ENCODE peak calls at places on chromosomes 13 and 19, in six cellular contexts. One of them, this sample, is unnamed.

GRCh38 chr13:98026457-98026857 is 73.0 kb downstream of the IPO5 start:
- DNase-seq in fibroblast of lung: peak; percentile 8
- DNase-seq in tibial nerve: no peak
- DNase-seq in heart left ventricle: no peak
- DNase-seq in lung: no peak
- DNase-seq in K562: no peak
- DNase-seq in this sample: no peak

GRCh38 chr19:2014731-2015610 is 543 bp downstream of the BTBD2 start:
- DNase-seq in fibroblast of lung: no peak
- DNase-seq in tibial nerve: no peak
- DNase-seq in heart left ventricle: no peak
- DNase-seq in lung: no peak
- DNase-seq in K562: peak; percentile 88
- DNase-seq in this sample: no peak

GRCh38 chr13:24668955-24669354 is 11.3 kb upstream of the ATP12A start:
- DNase-seq in fibroblast of lung: no peak
- DNase-seq in tibial nerve: no peak
- DNase-seq in heart left ventricle: no peak
- DNase-seq in lung: peak; percentile 53
- DNase-seq in K562: no peak
- DNase-seq in this sample: no peak

GRCh38 chr13:24209138-24209537 is 48.6 kb downstream of the SPATA13 start:
- DNase-seq in fibroblast of lung: no peak
- DNase-seq in tibial nerve: no peak
- DNase-seq in heart left ventricle: no peak
- DNase-seq in lung: no peak
- DNase-seq in K562: no peak
- DNase-seq in this sample: no peak

GRCh38 chr19:708154-709141 is at the start of gene PALM:
- DNase-seq in fibroblast of lung: no peak
- DNase-seq in tibial nerve: no peak
- DNase-seq in heart left ventricle: peak; percentile 47
- DNase-seq in lung: no peak
- DNase-seq in K562: peak; percentile 82
- DNase-seq in this sample: no peak

GRCh38 chr13:66492479-66492878 is 737.7 kb downstream of the PCDH9 start:
- DNase-seq in fibroblast of lung: peak; percentile 6
- DNase-seq in tibial nerve: no peak
- DNase-seq in heart left ventricle: no peak
- DNase-seq in lung: no peak
- DNase-seq in K562: no peak
- DNase-seq in this sample: no peak

GRCh38 chr13:21458457-21458815 is 667 bp downstream of the ZDHHC20 start:
- DNase-seq in fibroblast of lung: no peak
- DNase-seq in tibial nerve: no peak
- DNase-seq in heart left ventricle: peak; percentile 34
- DNase-seq in lung: peak; percentile 72
- DNase-seq in K562: peak; percentile 20
- DNase-seq in this sample: no peak

GRCh38 chr13:21550918-21551317 is 53.1 kb downstream of the MICU2 start:
- DNase-seq in fibroblast of lung: no peak
- DNase-seq in tibial nerve: no peak
- DNase-seq in heart left ventricle: no peak
- DNase-seq in lung: no peak
- DNase-seq in K562: no peak
- DNase-seq in this sample: no peak

GRCh38 chr13:49669735-49670309 is 21.5 kb downstream of the EBPL start:
- DNase-seq in fibroblast of lung: peak; percentile 63
- DNase-seq in tibial nerve: no peak
- DNase-seq in heart left ventricle: peak; percentile 36
- DNase-seq in lung: peak; percentile 44
- DNase-seq in K562: peak; percentile 49
- DNase-seq in this sample: no peak

GRCh38 chr19:18428173-18428836 is 9.1 kb downstream of the SSBP4 start:
- DNase-seq in fibroblast of lung: no peak
- DNase-seq in tibial nerve: no peak
- DNase-seq in heart left ventricle: no peak
- DNase-seq in lung: no peak
- DNase-seq in K562: no peak
- DNase-seq in this sample: no peak

GRCh38 chr13:64428196-64428595 is 2801.9 kb downstream of the PCDH9 start:
- DNase-seq in fibroblast of lung: peak; percentile 6
- DNase-seq in tibial nerve: no peak
- DNase-seq in heart left ventricle: no peak
- DNase-seq in lung: no peak
- DNase-seq in K562: no peak
- DNase-seq in this sample: no peak

DNA sequence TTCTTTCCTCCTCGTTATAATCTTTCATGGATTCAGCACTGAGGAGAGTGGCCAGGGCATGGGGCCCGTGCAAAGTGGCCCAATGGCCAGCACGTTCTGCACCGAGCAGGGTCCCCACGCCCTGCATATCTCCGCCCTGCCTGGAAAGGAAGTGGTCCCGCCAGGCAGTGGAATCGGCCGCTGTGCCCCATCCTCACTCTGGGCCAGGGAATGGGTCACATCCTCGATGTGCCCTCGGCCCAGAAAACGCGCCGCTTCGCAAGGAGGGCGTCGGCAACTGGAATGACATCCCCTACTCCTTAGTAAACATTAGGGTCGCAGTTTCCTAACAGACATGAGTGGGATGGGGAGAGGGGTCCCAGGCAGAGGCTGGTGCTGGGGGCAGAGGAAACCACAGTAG is 90.7 kb downstream of the ZNF254 start:
- DNase-seq in fibroblast of lung: no peak
- DNase-seq in tibial nerve: no peak
- DNase-seq in heart left ventricle: no peak
- DNase-seq in lung: no peak
- DNase-seq in K562: no peak
- DNase-seq in this sample: no peak
- H3K27ac ChIP-seq in fibroblast of lung: no peak overlapping the region
- H3K27ac ChIP-seq in tibial nerve: no peak overlapping the region
- H3K27ac ChIP-seq in heart left ventricle: no peak overlapping the region
- H3K27ac ChIP-seq in lung: no peak overlapping the region
- H3K27ac ChIP-seq in K562: no peak overlapping the region
- H3K27ac ChIP-seq in this sample: no peak overlapping the region

GRCh38 chr19:56507446-56508281 is at the start of gene ZNF471:
- DNase-seq in fibroblast of lung: peak; percentile 98
- DNase-seq in tibial nerve: peak; percentile 95
- DNase-seq in heart left ventricle: peak; percentile 99
- DNase-seq in lung: peak; percentile 96
- DNase-seq in K562: no peak
- DNase-seq in this sample: peak; percentile 96
- H3K27ac ChIP-seq in fibroblast of lung: peak within 1 kb of the TSS; percentile 94
- H3K27ac ChIP-seq in tibial nerve: peak within 1 kb of the TSS; percentile 89
- H3K27ac ChIP-seq in heart left ventricle: peak within 1 kb of the TSS; percentile 97
- H3K27ac ChIP-seq in lung: peak within 1 kb of the TSS; percentile 99
- H3K27ac ChIP-seq in K562: no peak within 1 kb of the TSS
- H3K27ac ChIP-seq in this sample: peak within 1 kb of the TSS; percentile 89

DNA sequence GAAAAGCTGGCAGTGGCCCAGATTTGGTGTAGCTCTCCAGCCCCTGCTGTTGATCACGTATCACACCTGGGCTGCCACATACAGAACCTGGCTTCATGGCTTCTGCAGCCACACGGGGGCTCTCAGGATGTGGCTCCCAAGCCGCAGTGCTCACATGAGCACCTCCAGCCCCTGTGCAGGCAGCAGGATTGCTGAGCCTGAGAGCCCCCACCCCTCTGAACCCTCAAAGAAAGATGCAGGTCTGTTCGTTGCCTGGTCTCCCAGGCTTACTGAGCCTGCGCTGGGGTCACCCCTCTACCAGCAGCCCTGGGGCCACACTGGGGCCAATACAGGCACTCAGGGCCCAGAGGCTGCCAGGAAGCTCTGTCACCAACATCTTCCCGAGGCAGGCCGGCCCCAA is 2.7 kb downstream of the PLEKHF1 start:
- DNase-seq in fibroblast of lung: no peak
- DNase-seq in tibial nerve: no peak
- DNase-seq in heart left ventricle: no peak
- DNase-seq in lung: no peak
- DNase-seq in K562: no peak
- DNase-seq in this sample: no peak
- H3K27ac ChIP-seq in fibroblast of lung: no peak overlapping the region
- H3K27ac ChIP-seq in tibial nerve: peak overlapping the region; percentile 86
- H3K27ac ChIP-seq in heart left ventricle: peak overlapping the region; percentile 93
- H3K27ac ChIP-seq in lung: peak overlapping the region; percentile 57
- H3K27ac ChIP-seq in K562: no peak overlapping the region
- H3K27ac ChIP-seq in this sample: peak overlapping the region; percentile 97

GRCh38 chr19:29499921-29500590 is 25.7 kb upstream of the VSTM2B start:
- DNase-seq in fibroblast of lung: no peak
- DNase-seq in tibial nerve: no peak
- DNase-seq in heart left ventricle: no peak
- DNase-seq in lung: no peak
- DNase-seq in K562: no peak
- DNase-seq in this sample: no peak
- H3K27ac ChIP-seq in fibroblast of lung: no peak overlapping the region
- H3K27ac ChIP-seq in tibial nerve: no peak overlapping the region
- H3K27ac ChIP-seq in heart left ventricle: no peak overlapping the region
- H3K27ac ChIP-seq in lung: no peak overlapping the region
- H3K27ac ChIP-seq in K562: no peak overlapping the region
- H3K27ac ChIP-seq in this sample: no peak overlapping the region

GRCh38 chr13:110407021-110407420 is 99.9 kb downstream of the COL4A2 start:
- DNase-seq in fibroblast of lung: no peak
- DNase-seq in tibial nerve: no peak
- DNase-seq in heart left ventricle: no peak
- DNase-seq in lung: no peak
- DNase-seq in K562: no peak
- DNase-seq in this sample: no peak

GRCh38 chr13:110409581-110409992 is 102.5 kb downstream of the COL4A2 start:
- DNase-seq in fibroblast of lung: peak; percentile 93
- DNase-seq in tibial nerve: no peak
- DNase-seq in heart left ventricle: no peak
- DNase-seq in lung: no peak
- DNase-seq in K562: no peak
- DNase-seq in this sample: no peak

GRCh38 chr13:110408286-110408685 is 101.2 kb downstream of the COL4A2 start:
- DNase-seq in fibroblast of lung: peak; percentile 41
- DNase-seq in tibial nerve: no peak
- DNase-seq in heart left ventricle: no peak
- DNase-seq in lung: no peak
- DNase-seq in K562: no peak
- DNase-seq in this sample: peak; percentile 77

GRCh38 chr13:110405597-110406450 is 98.7 kb downstream of the COL4A2 start:
- DNase-seq in fibroblast of lung: peak; percentile 96
- DNase-seq in tibial nerve: no peak
- DNase-seq in heart left ventricle: no peak
- DNase-seq in lung: no peak
- DNase-seq in K562: no peak
- DNase-seq in this sample: no peak

GRCh38 chr13:110407531-110407930 is 100.4 kb downstream of the COL4A2 start:
- DNase-seq in fibroblast of lung: no peak
- DNase-seq in tibial nerve: no peak
- DNase-seq in heart left ventricle: no peak
- DNase-seq in lung: no peak
- DNase-seq in K562: no peak
- DNase-seq in this sample: no peak
- H3K27ac ChIP-seq in fibroblast of lung: peak overlapping the region; percentile 66
- H3K27ac ChIP-seq in tibial nerve: peak overlapping the region; percentile 37
- H3K27ac ChIP-seq in heart left ventricle: peak overlapping the region; percentile 56
- H3K27ac ChIP-seq in lung: peak overlapping the region; percentile 15
- H3K27ac ChIP-seq in K562: no peak overlapping the region
- H3K27ac ChIP-seq in this sample: peak overlapping the region; percentile 65

GRCh38 chr13:113220141-113220598 is 10.8 kb downstream of the CUL4A start:
- DNase-seq in fibroblast of lung: no peak
- DNase-seq in tibial nerve: no peak
- DNase-seq in heart left ventricle: no peak
- DNase-seq in lung: peak; percentile 59
- DNase-seq in K562: peak; percentile 66
- DNase-seq in this sample: no peak

GRCh38 chr13:113211774-113212173 is 2.4 kb downstream of the CUL4A start:
- DNase-seq in fibroblast of lung: no peak
- DNase-seq in tibial nerve: no peak
- DNase-seq in heart left ventricle: no peak
- DNase-seq in lung: no peak
- DNase-seq in K562: no peak
- DNase-seq in this sample: no peak

GRCh38 chr13:113219311-113219940 is 10.0 kb downstream of the CUL4A start:
- DNase-seq in fibroblast of lung: no peak
- DNase-seq in tibial nerve: no peak
- DNase-seq in heart left ventricle: no peak
- DNase-seq in lung: no peak
- DNase-seq in K562: peak; percentile 42
- DNase-seq in this sample: no peak

GRCh38 chr13:113220877-113221276 is 11.5 kb downstream of the CUL4A start:
- DNase-seq in fibroblast of lung: peak; percentile 6
- DNase-seq in tibial nerve: no peak
- DNase-seq in heart left ventricle: peak; percentile 52
- DNase-seq in lung: no peak
- DNase-seq in K562: no peak
- DNase-seq in this sample: no peak

GRCh38 chr13:113216165-113217056 is 7.0 kb downstream of the CUL4A start:
- DNase-seq in fibroblast of lung: peak; percentile 84
- DNase-seq in tibial nerve: no peak
- DNase-seq in heart left ventricle: peak; percentile 55
- DNase-seq in lung: peak; percentile 73
- DNase-seq in K562: no peak
- DNase-seq in this sample: no peak
- H3K27ac ChIP-seq in fibroblast of lung: peak overlapping the region; percentile 55
- H3K27ac ChIP-seq in tibial nerve: no peak overlapping the region
- H3K27ac ChIP-seq in heart left ventricle: peak overlapping the region; percentile 87
- H3K27ac ChIP-seq in lung: peak overlapping the region; percentile 2
- H3K27ac ChIP-seq in K562: peak overlapping the region; percentile 90
- H3K27ac ChIP-seq in this sample: no peak overlapping the region

This sample was measured in vagina.